ENCODE peak calls at places on chromosomes 16 and 17, in nine cellular contexts. T is NCI-H1092 treated with DMSO at 0.1 percent for 48 hours, I is NCI-H524 treated with DMSO at 0.1 percent for 48 hours, U is T-helper 1 cell, Y is fibroblast of mammary gland, B is AG09319, H is midbrain, E is NCI-H226, J is DMS153. V is an unnamed sample.

GRCh38 chr16:89320717-89321501 is 103.4 kb downstream of the ZNF778 start:
- DNase-seq in B (no peak), Y (peak), J (peak), H (no peak), U (no peak), I (peak), E (peak), T (peak), V (no peak)

GRCh38 chr16:76464973-76465620 is 187.9 kb downstream of the CNTNAP4 start:
- DNase-seq in B (no peak), J (no peak), U (no peak), H (no peak), E (no peak), I (no peak), Y (no peak), T (no peak), V (no peak)

GRCh38 chr16:57795431-57795878 is 6.8 kb downstream of the KIFC3 start:
- DNase-seq in Y (peak), J (peak), I (peak), U (no peak), T (peak), B (no peak), H (no peak), E (peak), V (no peak)

GRCh38 chr16:14963281-14964173 is 11.3 kb upstream of the PDXDC1 start:
- DNase-seq in T (no peak), I (no peak), J (no peak), Y (no peak), E (no peak), H (no peak), B (no peak), U (no peak), V (peak)

GRCh38 chr16:50696575-50697420 is 3.4 kb downstream of the NOD2 start:
- DNase-seq in E (peak), H (no peak), J (no peak), Y (peak), I (no peak), T (no peak), B (no peak), U (peak), V (no peak)

GRCh38 chr17:14738652-14738988 is 437.7 kb downstream of the HS3ST3B1 start:
- DNase-seq in E (no peak), T (no peak), J (no peak), I (no peak), Y (no peak), H (no peak), U (no peak), B (no peak), V (no peak)

GRCh38 chr17:47205419-47205963 is 3.7 kb upstream of the MYL4 start:
- DNase-seq in U (peak), J (peak), E (no peak), B (no peak), H (no peak), T (no peak), I (no peak), Y (peak), V (peak)

GRCh38 chr17:28018439-28019070 is 23.9 kb upstream of the NLK start:
- DNase-seq in T (no peak), H (no peak), E (no peak), J (no peak), I (no peak), U (no peak), Y (peak), B (no peak), V (no peak)

GRCh38 chr17:33233855-33234228 is 59.3 kb downstream of the ASIC2 start:
- DNase-seq in B (no peak), H (peak), U (no peak), I (no peak), T (no peak), E (no peak), Y (peak), J (peak), V (no peak)

GRCh38 chr16:72819345-72819744 is 228.6 kb downstream of the ZFHX3 start:
- DNase-seq in I (no peak), J (no peak), E (no peak), Y (peak), T (no peak), H (no peak), U (no peak), B (no peak), V (no peak)

GRCh38 chr17:45088741-45089140 is 27.6 kb downstream of the NMT1 start:
- DNase-seq in H (no peak), U (no peak), B (no peak), T (no peak), Y (no peak), I (no peak), E (no peak), J (no peak), V (no peak)

GRCh38 chr17:56592487-56593072 is 919 bp upstream of the NOG start:
- DNase-seq in I (peak), H (peak), Y (peak), B (no peak), U (peak), T (peak), J (no peak), E (peak), V (no peak)

GRCh38 chr17:48644910-48645557 is 18.9 kb upstream of the HOXB9 start:
- DNase-seq in J (no peak), H (no peak), Y (no peak), T (no peak), I (no peak), U (no peak), E (no peak), B (no peak), V (peak)

GRCh38 chr17:38598536-38598935 is 7.2 kb downstream of the SRCIN1 start:
- DNase-seq in B (no peak), J (peak), U (no peak), H (no peak), I (peak), Y (peak), E (peak), T (peak), V (no peak)

GRCh38 chr16:82630688-82631087 is 3.9 kb downstream of the CDH13 start:
- DNase-seq in H (peak), Y (peak), T (no peak), I (no peak), U (no peak), B (no peak), E (no peak), J (no peak), V (no peak)

GRCh38 chr16:71185366-71185765 is 45.2 kb downstream of the HYDIN start:
- DNase-seq in E (peak), H (no peak), U (no peak), Y (no peak), I (no peak), B (no peak), J (no peak), T (no peak), V (no peak)

V was measured in B cell.